ENCODE peak calls at places on chromosome 15, in ten cellular contexts. R, B, V, M, U, P, N, W, E and K are unnamed samples.

GRCh38 chr15:101499863-101500713 is 10.6 kb upstream of the PCSK6 start:
- DNase-seq in M (no peak), N (peak), W (peak), U (no peak), P (no peak), V (peak), B (no peak), E (no peak), R (peak), K (no peak)

GRCh38 chr15:62509395-62509973 is 344.4 kb upstream of the C2CD4B start:
- DNase-seq in N (no peak), M (no peak), W (no peak), B (no peak), V (no peak), R (no peak), P (no peak), U (no peak), E (no peak), K (no peak)

GRCh38 chr15:55998478-55998877 is 5.1 kb upstream of the NEDD4 start:
- DNase-seq in U (no peak), B (no peak), W (no peak), V (no peak), M (no peak), N (no peak), R (no peak), E (no peak), P (no peak), K (peak)

GRCh38 chr15:66703540-66703941 is 1.5 kb downstream of the SMAD6 start:
- DNase-seq in U (no peak), R (peak), P (no peak), V (no peak), M (no peak), N (peak), E (no peak), B (peak), W (no peak), K (peak)

GRCh38 chr15:88878720-88879184 is 16.6 kb downstream of the HAPLN3 start:
- DNase-seq in B (peak), V (peak), U (peak), M (no peak), R (peak), N (peak), P (no peak), E (peak), W (no peak), K (peak)

GRCh38 chr15:52071570-52071969 is 41.0 kb downstream of the BCL2L10 start:
- DNase-seq in N (no peak), W (peak), M (no peak), E (no peak), R (no peak), P (no peak), V (peak), U (no peak), B (no peak), K (no peak)

GRCh38 chr15:96327155-96327741 is 3.3 kb upstream of the NR2F2 start:
- DNase-seq in V (peak), E (no peak), R (no peak), B (no peak), N (no peak), M (no peak), U (no peak), P (peak), W (no peak), K (peak)

GRCh38 chr15:46120713-46121112 is 485.9 kb downstream of the SQOR start:
- DNase-seq in V (no peak), E (no peak), M (no peak), B (no peak), U (no peak), P (no peak), W (no peak), N (no peak), R (no peak), K (no peak)

GRCh38 chr15:44286814-44287555 is 1.5 kb upstream of the GOLM2 start:
- DNase-seq in V (peak), E (no peak), U (no peak), W (no peak), N (no peak), B (no peak), M (no peak), R (no peak), P (no peak), K (no peak)

GRCh38 chr15:66231421-66232266 is 21.9 kb downstream of the MEGF11 start:
- DNase-seq in E (peak), V (no peak), U (no peak), N (no peak), W (no peak), R (no peak), M (no peak), B (no peak), P (no peak), K (peak)

GRCh38 chr15:89502867-89503595 is 6.6 kb upstream of the RHCG start:
- DNase-seq in N (no peak), M (no peak), E (no peak), P (no peak), U (no peak), V (peak), W (no peak), R (no peak), B (no peak), K (no peak)

GRCh38 chr15:72847033-72847432 is 63.5 kb upstream of the ADPGK start:
- DNase-seq in N (no peak), U (no peak), M (no peak), P (no peak), E (no peak), B (no peak), R (no peak), W (no peak), V (no peak), K (no peak)

GRCh38 chr15:25652697-25653096 is 210.4 kb downstream of the ATP10A start:
- DNase-seq in R (no peak), W (no peak), V (no peak), P (no peak), E (no peak), U (no peak), M (no peak), B (no peak), N (no peak), K (no peak)

GRCh38 chr15:69225355-69226027 is 65.1 kb downstream of the GLCE start:
- DNase-seq in B (no peak), U (no peak), E (no peak), P (peak), W (no peak), V (peak), M (no peak), R (no peak), N (no peak), K (peak)

GRCh38 chr15:77855871-77856270 is 221.6 kb downstream of the TBC1D2B start:
- DNase-seq in E (no peak), M (no peak), B (no peak), W (no peak), R (no peak), P (no peak), U (no peak), V (no peak), N (no peak), K (no peak)

GRCh38 chr15:63600646-63601025 is 3.4 kb downstream of the FBXL22 start:
- DNase-seq in R (peak), W (peak), P (peak), N (peak), E (peak), V (peak), B (peak), M (peak), U (peak), K (peak)

GRCh38 chr15:41801850-41802455 is 25.9 kb upstream of the JMJD7 start:
- DNase-seq in M (no peak), B (no peak), N (no peak), V (peak), W (no peak), E (no peak), P (no peak), R (no peak), U (no peak), K (peak)

GRCh38 chr15:48031466-48031865 is 89.3 kb upstream of the SLC24A5 start:
- DNase-seq in N (no peak), M (no peak), V (no peak), R (no peak), B (no peak), U (no peak), W (no peak), E (no peak), P (no peak), K (no peak)

GRCh38 chr15:34952481-34952880 is 17.1 kb downstream of the AQR start:
- DNase-seq in N (no peak), W (no peak), U (no peak), R (no peak), B (no peak), M (no peak), E (no peak), V (no peak), P (no peak), K (no peak)

GRCh38 chr15:69081310-69082004 is 67.0 kb downstream of the NOX5 start:
- DNase-seq in P (no peak), R (no peak), E (no peak), V (no peak), N (peak), U (no peak), M (no peak), B (no peak), W (no peak), K (peak)

GRCh38 chr15:89332446-89332845 is 2.2 kb downstream of the POLG start:
- DNase-seq in N (no peak), P (no peak), W (no peak), U (no peak), E (no peak), M (no peak), V (no peak), B (no peak), R (no peak), K (peak)

GRCh38 chr15:78977091-78977571 is 32.3 kb upstream of the CTSH start:
- DNase-seq in U (no peak), B (no peak), E (no peak), V (no peak), M (no peak), W (no peak), R (no peak), N (no peak), P (no peak), K (no peak)

GRCh38 chr15:39154136-39154770 is 426.6 kb upstream of the THBS1 start:
- DNase-seq in U (no peak), V (peak), W (no peak), B (no peak), E (no peak), N (no peak), R (no peak), P (no peak), M (no peak), K (no peak)

GRCh38 chr15:57198654-57199241 is 177.6 kb upstream of the CGNL1 start:
- DNase-seq in M (no peak), B (no peak), V (peak), R (no peak), U (no peak), W (no peak), N (no peak), P (no peak), E (no peak), K (peak)

GRCh38 chr15:68201153-68201878 is 3.8 kb downstream of the CALML4 start:
- DNase-seq in R (no peak), U (no peak), B (no peak), N (no peak), E (no peak), P (no peak), V (no peak), M (no peak), W (no peak), K (no peak)

GRCh38 chr15:59725172-59725486 is 36.0 kb upstream of the BNIP2 start:
- DNase-seq in R (no peak), W (no peak), E (no peak), V (no peak), U (no peak), P (no peak), M (no peak), B (no peak), N (no peak), K (no peak)

GRCh38 chr15:75597667-75598341 is 18.7 kb upstream of the PTPN9 start:
- DNase-seq in P (no peak), E (no peak), R (peak), W (no peak), B (peak), M (no peak), N (no peak), V (no peak), U (no peak), K (peak)